ENCODE peak calls at places on chromosomes 5 and 9, in ten cellular contexts. Y is endothelial cell of umbilical vein, D is neural progenitor cell, B is neuronal stem cell, Q is PC-3, K is IMR-90, F is mesenchymal stem cell, P is hepatocyte, M is fibroblast of lung, J is trophoblast cell. N is an unnamed sample.

GRCh38 chr9:114836769-114837168 is 30.9 kb upstream of the TNFSF15 start:
- DNase-seq in F (peak; percentile 11), Q (peak; percentile 17), D (no peak), Y (no peak), M (peak; percentile 27), P (no peak), J (no peak), K (no peak), B (no peak), N (no peak)

GRCh38 chr5:78647411-78647818 is 1.2 kb downstream of the LHFPL2 start:
- DNase-seq in J (peak; percentile 21), P (peak; percentile 45), D (peak; percentile 49), M (peak; percentile 54), Q (peak; percentile 37), K (peak; percentile 47), F (peak; percentile 54), Y (peak; percentile 76), B (no peak), N (no peak)

GRCh38 chr5:26388946-26389345 is 649.4 kb downstream of the CDH9 start:
- DNase-seq in B (no peak), M (peak; percentile 17), Q (peak; percentile 88), P (no peak), K (no peak), F (no peak), Y (no peak), D (no peak), J (no peak), N (no peak)

GRCh38 chr5:19256036-19256435 is 732.0 kb downstream of the CDH18 start:
- DNase-seq in D (no peak), Q (no peak), Y (no peak), K (no peak), F (no peak), P (no peak), B (no peak), J (no peak), M (no peak), N (no peak)

GRCh38 chr9:80025131-80025530 is 453.4 kb downstream of the TLE4 start:
- DNase-seq in B (no peak), J (peak; percentile 92), F (no peak), Y (no peak), K (no peak), Q (no peak), P (no peak), M (no peak), D (no peak), N (no peak)

GRCh38 chr9:112012026-112012902 is 115.7 kb downstream of the UGCG start:
- DNase-seq in D (no peak), J (peak; percentile 65), B (no peak), F (peak; percentile 90), Y (peak; percentile 94), P (peak; percentile 70), Q (peak; percentile 90), K (peak; percentile 95), M (peak; percentile 97), N (no peak)

GRCh38 chr9:70945301-70945700 is 176.1 kb downstream of the TRPM3 start:
- DNase-seq in F (peak; percentile 15), K (peak; percentile 49), P (no peak), Y (no peak), M (peak; percentile 22), J (no peak), D (no peak), Q (no peak), B (no peak), N (no peak)

GRCh38 chr5:14089198-14089597 is 53.9 kb upstream of the TRIO start:
- DNase-seq in B (no peak), M (no peak), Q (no peak), Y (no peak), D (no peak), F (no peak), K (no peak), P (no peak), J (no peak), N (no peak)

GRCh38 chr5:135986891-135987401 is 32.2 kb upstream of the LECT2 start:
- DNase-seq in D (no peak), P (no peak), Y (no peak), F (no peak), J (no peak), B (no peak), Q (no peak), M (peak; percentile 59), K (peak; percentile 38), N (no peak)

GRCh38 chr9:5614985-5615384 is 13.9 kb upstream of the RIC1 start:
- DNase-seq in B (no peak), D (no peak), K (no peak), M (no peak), F (no peak), J (no peak), Y (no peak), P (no peak), Q (no peak), N (no peak)

GRCh38 chr5:61993446-61994017 is 312.5 kb upstream of the KIF2A start:
- DNase-seq in D (no peak), Q (no peak), B (no peak), J (no peak), F (no peak), M (peak; percentile 14), P (no peak), K (no peak), Y (no peak), N (no peak)

GRCh38 chr9:96398582-96399334 is 15.2 kb upstream of the SLC35D2 start:
- DNase-seq in K (no peak), Y (peak; percentile 57), B (no peak), D (no peak), M (no peak), Q (no peak), F (peak; percentile 37), J (no peak), P (no peak), N (no peak)

GRCh38 chr5:50727845-50728244 is 61.4 kb downstream of the PARP8 start:
- DNase-seq in J (no peak), F (no peak), K (no peak), B (no peak), P (no peak), D (no peak), M (no peak), Q (no peak), Y (no peak), N (no peak)

GRCh38 chr5:50730336-50730735 is 63.9 kb downstream of the PARP8 start:
- DNase-seq in Q (no peak), Y (no peak), K (no peak), M (no peak), B (no peak), P (no peak), J (no peak), D (peak; percentile 38), F (no peak), N (no peak)

GRCh38 chr5:50738864-50739263 is 72.4 kb downstream of the PARP8 start:
- DNase-seq in K (no peak), B (no peak), Q (no peak), P (no peak), F (no peak), J (no peak), M (no peak), Y (no peak), D (peak; percentile 20), N (no peak)

DNA sequence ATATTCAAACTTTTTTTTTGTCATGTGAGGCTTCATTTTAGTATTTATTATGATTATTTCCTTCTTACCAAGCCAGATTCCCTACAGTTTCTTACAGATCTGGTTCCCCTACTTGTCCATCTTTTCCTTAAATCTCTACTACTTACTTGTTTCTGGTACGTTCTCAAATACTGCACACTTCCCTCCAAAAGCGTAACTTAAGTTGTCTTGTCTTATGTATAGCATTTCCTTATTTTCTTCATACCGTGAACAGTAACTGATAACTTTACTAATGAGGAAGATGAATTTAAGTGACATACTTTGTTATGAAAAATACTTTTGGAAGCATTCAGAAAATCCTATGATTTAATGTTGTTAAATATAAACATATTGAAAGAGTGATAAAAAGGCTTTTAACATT is 67.3 kb downstream of the PARP8 start:
- DNase-seq in P (no peak), B (no peak), M (no peak), D (no peak), Y (no peak), K (no peak), J (no peak), Q (no peak), F (no peak), N (no peak)
- H3K36me3 ChIP-seq in P (no peaks in the 10 kb centered on the region), B (no peaks in the 10 kb centered on the region), M (no peaks in the 10 kb centered on the region), D (no peaks in the 10 kb centered on the region), Y (no peaks in the 10 kb centered on the region), K (no peaks in the 10 kb centered on the region), J (no peaks in the 10 kb centered on the region), Q (no peaks in the 10 kb centered on the region), F (no peaks in the 10 kb centered on the region), N (no peaks in the 10 kb centered on the region)

DNA sequence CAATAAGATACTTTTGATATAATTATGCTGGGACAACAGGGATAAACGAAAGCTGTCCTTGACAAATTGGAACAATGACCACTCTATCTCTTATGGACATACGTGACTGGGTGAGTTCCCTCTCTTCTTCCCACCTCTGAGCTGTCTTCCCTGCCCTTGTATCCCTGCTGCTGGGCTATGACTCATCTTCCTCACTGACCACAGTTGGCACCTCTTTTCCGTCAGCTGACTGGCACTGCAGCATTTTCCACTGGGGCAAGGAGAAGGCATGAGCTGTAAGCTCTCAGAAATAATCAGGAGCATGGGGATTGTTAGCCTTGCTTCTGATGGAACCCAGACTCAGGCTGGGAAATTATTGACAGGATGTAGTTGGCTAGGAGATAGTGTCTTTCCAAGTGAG is 48.7 kb downstream of the PCSK1 start:
- DNase-seq in D (no peak), B (no peak), M (peak; percentile 79), P (no peak), Y (peak; percentile 83), K (peak; percentile 67), Q (peak; percentile 84), F (peak; percentile 60), J (no peak), N (no peak)
- H3K4me2 ChIP-seq in D (no peak overlapping the region), B (no peak overlapping the region), M (no peak overlapping the region), P (no peak overlapping the region), Y (peak overlapping the region; percentile 19), K (no peak overlapping the region), Q (no peak overlapping the region), F (no peak overlapping the region), J (no peak overlapping the region), N (no peak overlapping the region)

GRCh38 chr9:128611600-128612394 is 44.9 kb downstream of the DYNC2I2 start:
- DNase-seq in J (no peak), K (no peak), F (no peak), P (no peak), Q (no peak), M (no peak), B (no peak), Y (no peak), D (no peak), N (no peak)
- H3K36me3 ChIP-seq in J (peaks cover 81% of the 10 kb centered on the region), K (peaks cover 82% of the 10 kb centered on the region), F (peaks cover 98% of the 10 kb centered on the region), P (no peaks in the 10 kb centered on the region), Q (peaks cover 56% of the 10 kb centered on the region), M (peaks cover 42% of the 10 kb centered on the region), B (peaks cover 55% of the 10 kb centered on the region), Y (peaks cover 73% of the 10 kb centered on the region), D (peaks cover 3% of the 10 kb centered on the region), N (peaks cover 59% of the 10 kb centered on the region)

DNA sequence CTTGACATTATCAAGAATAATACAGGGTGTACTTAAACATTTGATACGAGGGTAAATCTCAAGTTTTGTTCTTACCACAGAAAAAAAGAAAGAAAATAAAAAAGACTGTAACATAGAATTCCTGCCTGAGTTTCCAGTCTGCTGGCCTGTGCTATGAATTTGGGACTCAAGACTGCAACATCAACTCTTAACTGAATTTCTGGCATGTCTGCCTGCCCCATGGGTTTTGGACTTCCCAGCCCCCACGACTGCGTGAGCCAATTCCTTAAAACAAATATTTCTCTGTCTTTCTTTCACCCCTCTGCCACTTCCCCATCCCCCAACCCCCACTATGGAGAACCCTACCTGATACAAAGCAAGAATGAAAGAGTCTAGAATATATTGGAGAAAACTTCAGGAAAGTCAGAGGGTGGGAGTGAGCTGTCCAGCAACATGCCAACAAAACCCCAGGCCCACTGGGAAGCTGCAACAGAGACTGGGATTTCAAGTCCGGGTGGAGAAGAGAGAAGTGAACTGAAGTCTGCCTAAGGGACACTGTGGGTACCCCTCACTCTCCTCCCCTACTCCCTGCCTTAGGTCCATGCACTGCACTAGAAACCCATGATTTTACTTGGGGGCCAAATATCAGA is 43.0 kb downstream of the MARCHF3 start:
- DNase-seq in B (no peak), D (no peak), K (no peak), P (no peak), Y (no peak), Q (no peak), F (no peak), J (no peak), M (no peak), N (no peak)
- H3K4me2 ChIP-seq in B (no peak overlapping the region), D (no peak overlapping the region), K (no peak overlapping the region), P (no peak overlapping the region), Y (no peak overlapping the region), Q (no peak overlapping the region), F (no peak overlapping the region), J (no peak overlapping the region), M (no peak overlapping the region), N (no peak overlapping the region)